ENCODE peak calls at places on chromosomes 13 and 19, in five cellular contexts. D is ecto neural progenitor cell, B is ELR, V is RWPE1, C is ovary. P is an unnamed sample.

GRCh38 chr19:2950286-2951124 is 5.7 kb upstream of the ZNF77 start:
- DNase-seq in D (peak), B (peak), V (peak), C (peak), P (peak)

GRCh38 chr13:21583496-21583895 is 20.5 kb downstream of the MICU2 start:
- DNase-seq in D (no peak), B (peak), V (no peak), C (no peak), P (no peak)

GRCh38 chr13:61664821-61665705 is 249.4 kb upstream of the PCDH20 start:
- DNase-seq in D (peak), B (peak), V (peak), C (no peak), P (no peak)

GRCh38 chr13:98267080-98267912 is 90.2 kb upstream of the RNF113B start:
- DNase-seq in D (no peak), B (no peak), V (no peak), C (peak), P (no peak)

GRCh38 chr19:18388328-18389094 is 2.6 kb downstream of the GDF15 start:
- DNase-seq in D (peak), B (peak), V (peak), C (peak), P (peak)

GRCh38 chr19:55613930-55614710 is 8.7 kb downstream of the ZNF865 start:
- DNase-seq in D (no peak), B (no peak), V (no peak), C (no peak), P (no peak)

GRCh38 chr19:17294051-17294891 is 9.0 kb downstream of the ABHD8 start:
- DNase-seq in D (peak), B (peak), V (peak), C (peak), P (no peak)

GRCh38 chr13:35789335-35790166 is 313.1 kb upstream of the MAB21L1 start:
- DNase-seq in D (no peak), B (peak), V (peak), C (no peak), P (no peak)

GRCh38 chr19:835201-835810 is 5.5 kb upstream of the PRTN3 start:
- DNase-seq in D (no peak), B (no peak), V (no peak), C (no peak), P (no peak)

P was measured in uterus.